ENCODE peak calls at places on chromosomes 12 and 14, in five cellular contexts. One of them, this sample, is unnamed.

GRCh38 chr12:52526511-52526951 is 6.3 kb upstream of the KRT5 start:
- DNase-seq in ascending aorta: no peak
- DNase-seq in small intestine: no peak
- DNase-seq in mesenchymal stem cell: no peak
- DNase-seq in GM23338: no peak
- DNase-seq in this sample: no peak

GRCh38 chr12:90085491-90086274 is 377.0 kb upstream of the ATP2B1 start:
- DNase-seq in mesenchymal stem cell: peak; percentile 49
- DNase-seq in GM23338: no peak
- DNase-seq in ascending aorta: no peak
- DNase-seq in small intestine: no peak
- DNase-seq in this sample: no peak

GRCh38 chr12:105279460-105280056 is 43.6 kb upstream of the APPL2 start:
- DNase-seq in GM23338: peak; percentile 76
- DNase-seq in small intestine: peak; percentile 48
- DNase-seq in ascending aorta: no peak
- DNase-seq in mesenchymal stem cell: no peak
- DNase-seq in this sample: no peak

GRCh38 chr14:105456736-105457703 is 17.6 kb upstream of the CRIP2 start:
- DNase-seq in ascending aorta: no peak
- DNase-seq in mesenchymal stem cell: no peak
- DNase-seq in small intestine: no peak
- DNase-seq in GM23338: no peak
- DNase-seq in this sample: no peak

GRCh38 chr14:55605793-55606192 is 25.8 kb downstream of the KTN1 start:
- DNase-seq in mesenchymal stem cell: no peak
- DNase-seq in ascending aorta: no peak
- DNase-seq in small intestine: no peak
- DNase-seq in GM23338: peak; percentile 63
- DNase-seq in this sample: no peak

GRCh38 chr12:59164991-59165718 is 244.9 kb upstream of the LRIG3 start:
- DNase-seq in small intestine: peak; percentile 40
- DNase-seq in ascending aorta: no peak
- DNase-seq in GM23338: peak; percentile 76
- DNase-seq in mesenchymal stem cell: peak; percentile 55
- DNase-seq in this sample: no peak

GRCh38 chr12:132596016-132596415 is 14.4 kb downstream of the LRCOL1 start:
- DNase-seq in mesenchymal stem cell: peak; percentile 82
- DNase-seq in small intestine: no peak
- DNase-seq in ascending aorta: no peak
- DNase-seq in GM23338: no peak
- DNase-seq in this sample: no peak

GRCh38 chr12:92068441-92068840 is 77.2 kb downstream of the BTG1 start:
- DNase-seq in GM23338: no peak
- DNase-seq in ascending aorta: no peak
- DNase-seq in mesenchymal stem cell: no peak
- DNase-seq in small intestine: peak; percentile 83
- DNase-seq in this sample: no peak

DNA sequence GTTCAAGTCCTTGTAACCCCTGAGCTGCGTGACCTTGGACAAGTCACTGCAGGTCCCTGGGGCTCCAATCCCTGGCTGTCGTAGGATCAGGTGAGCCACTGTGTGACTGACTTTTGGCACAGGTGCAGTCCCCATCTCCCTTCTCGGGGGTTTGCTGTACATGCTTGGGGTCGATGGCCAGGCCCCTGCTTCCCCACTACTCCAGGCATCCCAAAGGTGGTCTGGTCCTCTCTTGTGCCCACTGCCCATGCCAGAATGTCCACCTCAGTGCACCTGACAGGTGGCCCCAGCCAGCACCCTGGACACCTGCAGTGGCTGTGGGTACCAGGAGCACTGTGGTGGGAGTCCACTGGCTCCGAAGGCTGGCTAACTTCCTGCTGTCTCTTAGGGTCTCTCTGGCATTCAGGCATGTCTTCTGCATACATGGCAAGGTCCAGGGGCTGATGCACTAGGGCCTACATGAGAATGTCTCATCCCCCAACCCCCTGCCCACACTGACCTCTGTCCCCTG is 14.7 kb downstream of the FOXN4 start:
- DNase-seq in ascending aorta: no peak
- DNase-seq in small intestine: no peak
- DNase-seq in GM23338: no peak
- DNase-seq in mesenchymal stem cell: no peak
- DNase-seq in this sample: no peak
- H3K4me1 ChIP-seq in ascending aorta: no peaks in the 10 kb centered on the region
- H3K4me1 ChIP-seq in small intestine: no peaks in the 10 kb centered on the region
- H3K4me1 ChIP-seq in GM23338: no peaks in the 10 kb centered on the region
- H3K4me1 ChIP-seq in mesenchymal stem cell: peaks cover 5% of the 10 kb centered on the region
- H3K4me1 ChIP-seq in this sample: peaks cover 11% of the 10 kb centered on the region

DNA sequence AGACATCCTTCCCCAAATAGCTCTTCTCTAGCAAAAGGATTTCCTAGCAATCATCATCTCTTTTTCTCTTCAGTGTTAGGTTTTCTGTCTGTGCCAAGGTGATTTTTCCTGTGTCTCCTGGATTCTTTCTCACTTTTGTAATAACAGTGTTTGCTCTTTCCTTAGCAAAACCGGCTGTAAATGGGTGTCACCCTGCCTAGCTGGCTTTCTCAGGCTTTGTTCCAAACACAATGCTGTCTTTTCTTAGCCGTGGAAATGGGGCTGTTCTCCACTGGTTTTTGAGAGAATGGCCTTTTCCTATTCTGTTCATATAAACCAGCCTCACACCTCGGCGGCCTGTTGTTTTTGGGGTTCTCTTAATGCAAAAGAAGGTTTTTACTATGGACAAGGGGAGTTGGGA is 21.9 kb downstream of the JDP2 start:
- DNase-seq in mesenchymal stem cell: no peak
- DNase-seq in GM23338: no peak
- DNase-seq in small intestine: no peak
- DNase-seq in ascending aorta: no peak
- DNase-seq in this sample: no peak
- H3K4me1 ChIP-seq in mesenchymal stem cell: peaks cover 41% of the 10 kb centered on the region
- H3K4me1 ChIP-seq in GM23338: peaks cover 19% of the 10 kb centered on the region
- H3K4me1 ChIP-seq in small intestine: peaks cover 12% of the 10 kb centered on the region
- H3K4me1 ChIP-seq in ascending aorta: peaks cover 37% of the 10 kb centered on the region
- H3K4me1 ChIP-seq in this sample: peaks cover 67% of the 10 kb centered on the region

GRCh38 chr12:3631272-3631637 is 121.7 kb downstream of the CRACR2A start:
- DNase-seq in ascending aorta: no peak
- DNase-seq in small intestine: no peak
- DNase-seq in mesenchymal stem cell: no peak
- DNase-seq in GM23338: no peak
- DNase-seq in this sample: no peak
- H3K4me1 ChIP-seq in ascending aorta: no peaks in the 10 kb centered on the region
- H3K4me1 ChIP-seq in small intestine: no peaks in the 10 kb centered on the region
- H3K4me1 ChIP-seq in mesenchymal stem cell: no peaks in the 10 kb centered on the region
- H3K4me1 ChIP-seq in GM23338: no peaks in the 10 kb centered on the region
- H3K4me1 ChIP-seq in this sample: no peaks in the 10 kb centered on the region

DNA sequence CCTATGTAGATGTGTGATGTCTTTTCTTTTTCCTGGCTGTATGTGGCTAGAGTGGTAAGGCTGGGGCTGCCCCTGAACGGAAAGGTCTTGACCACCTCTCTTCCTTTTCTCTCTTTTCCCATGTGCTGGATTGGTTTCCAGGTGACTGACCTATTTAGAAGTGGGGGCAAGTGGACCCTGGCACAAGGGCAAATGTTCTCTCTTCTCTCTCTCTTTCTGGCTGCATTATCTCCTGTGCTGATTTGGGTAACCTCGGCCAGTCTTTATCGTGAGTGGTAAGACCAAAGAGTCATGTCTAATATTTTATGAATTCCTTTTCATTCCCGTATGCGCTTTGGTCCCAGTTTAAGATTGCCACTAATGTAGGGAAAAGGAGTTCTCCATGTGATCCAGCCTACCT is 16.2 kb downstream of the ZNF664 start:
- DNase-seq in GM23338: no peak
- DNase-seq in mesenchymal stem cell: no peak
- DNase-seq in small intestine: no peak
- DNase-seq in ascending aorta: no peak
- DNase-seq in this sample: no peak
- H3K4me1 ChIP-seq in GM23338: no peaks in the 10 kb centered on the region
- H3K4me1 ChIP-seq in mesenchymal stem cell: no peaks in the 10 kb centered on the region
- H3K4me1 ChIP-seq in small intestine: peaks cover 9% of the 10 kb centered on the region
- H3K4me1 ChIP-seq in ascending aorta: no peaks in the 10 kb centered on the region
- H3K4me1 ChIP-seq in this sample: no peaks in the 10 kb centered on the region

DNA sequence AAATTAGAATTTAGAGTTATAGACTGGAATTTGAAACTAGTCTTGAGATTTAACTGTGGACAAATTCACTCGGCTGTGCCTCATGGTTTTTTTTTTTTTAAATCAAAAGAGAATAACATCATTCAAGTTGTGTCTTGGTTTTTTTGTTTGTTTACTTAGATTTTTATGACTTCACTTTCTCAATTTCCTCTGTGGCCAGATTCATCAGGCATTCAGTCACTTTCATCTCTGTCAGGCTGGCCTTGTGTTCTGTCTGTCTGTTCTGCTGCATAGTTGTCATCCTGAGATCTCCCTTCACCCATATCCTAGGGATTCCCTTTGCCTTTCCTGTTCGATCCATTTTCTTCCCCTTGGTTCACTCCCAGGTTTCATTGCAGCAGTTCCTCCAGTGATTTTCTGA is 10.0 kb downstream of the MARK3 start:
- DNase-seq in ascending aorta: no peak
- DNase-seq in mesenchymal stem cell: peak; percentile 76
- DNase-seq in small intestine: no peak
- DNase-seq in GM23338: no peak
- DNase-seq in this sample: no peak
- H3K4me1 ChIP-seq in ascending aorta: no peaks in the 10 kb centered on the region
- H3K4me1 ChIP-seq in mesenchymal stem cell: peaks cover 8% of the 10 kb centered on the region
- H3K4me1 ChIP-seq in small intestine: peaks cover 18% of the 10 kb centered on the region
- H3K4me1 ChIP-seq in GM23338: no peaks in the 10 kb centered on the region
- H3K4me1 ChIP-seq in this sample: peaks cover 74% of the 10 kb centered on the region

GRCh38 chr14:51447411-51447810 is 204.3 kb upstream of the FRMD6 start:
- DNase-seq in ascending aorta: no peak
- DNase-seq in GM23338: no peak
- DNase-seq in small intestine: no peak
- DNase-seq in mesenchymal stem cell: no peak
- DNase-seq in this sample: no peak

GRCh38 chr14:51445001-51445390 is 204.9 kb downstream of the TMX1 start:
- DNase-seq in small intestine: no peak
- DNase-seq in GM23338: no peak
- DNase-seq in mesenchymal stem cell: no peak
- DNase-seq in ascending aorta: no peak
- DNase-seq in this sample: no peak

GRCh38 chr14:51444381-51445000 is 204.4 kb downstream of the TMX1 start:
- DNase-seq in mesenchymal stem cell: no peak
- DNase-seq in ascending aorta: no peak
- DNase-seq in small intestine: no peak
- DNase-seq in GM23338: no peak
- DNase-seq in this sample: no peak

GRCh38 chr14:51448831-51449665 is 202.7 kb upstream of the FRMD6 start:
- DNase-seq in GM23338: no peak
- DNase-seq in mesenchymal stem cell: peak; percentile 49
- DNase-seq in small intestine: peak; percentile 1
- DNase-seq in ascending aorta: no peak
- DNase-seq in this sample: peak; percentile 6

DNA sequence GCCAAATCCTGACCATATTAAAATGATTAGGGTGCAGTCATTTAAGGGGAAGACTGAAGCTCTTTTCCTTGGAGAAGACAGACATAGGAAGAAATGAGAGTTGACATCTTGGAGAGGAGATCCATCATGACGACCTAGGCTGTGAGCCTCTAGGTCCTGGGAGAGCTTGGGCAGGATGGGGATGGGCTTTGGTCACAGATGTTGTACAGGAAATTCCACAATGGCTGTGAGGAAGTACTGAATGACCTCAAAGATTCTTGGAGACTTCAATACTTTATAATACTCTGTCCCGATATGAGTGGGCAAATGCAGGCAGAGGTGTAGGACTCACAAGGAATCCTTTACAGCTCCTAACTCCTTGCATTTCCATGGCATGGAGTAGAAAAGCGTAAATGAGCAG is 204.9 kb upstream of the FRMD6 start:
- DNase-seq in mesenchymal stem cell: no peak
- DNase-seq in ascending aorta: no peak
- DNase-seq in small intestine: no peak
- DNase-seq in GM23338: no peak
- DNase-seq in this sample: no peak
- H3K4me1 ChIP-seq in mesenchymal stem cell: peaks cover 8% of the 10 kb centered on the region
- H3K4me1 ChIP-seq in ascending aorta: peaks cover 3% of the 10 kb centered on the region
- H3K4me1 ChIP-seq in small intestine: no peaks in the 10 kb centered on the region
- H3K4me1 ChIP-seq in GM23338: no peaks in the 10 kb centered on the region
- H3K4me1 ChIP-seq in this sample: peaks cover 33% of the 10 kb centered on the region

DNA sequence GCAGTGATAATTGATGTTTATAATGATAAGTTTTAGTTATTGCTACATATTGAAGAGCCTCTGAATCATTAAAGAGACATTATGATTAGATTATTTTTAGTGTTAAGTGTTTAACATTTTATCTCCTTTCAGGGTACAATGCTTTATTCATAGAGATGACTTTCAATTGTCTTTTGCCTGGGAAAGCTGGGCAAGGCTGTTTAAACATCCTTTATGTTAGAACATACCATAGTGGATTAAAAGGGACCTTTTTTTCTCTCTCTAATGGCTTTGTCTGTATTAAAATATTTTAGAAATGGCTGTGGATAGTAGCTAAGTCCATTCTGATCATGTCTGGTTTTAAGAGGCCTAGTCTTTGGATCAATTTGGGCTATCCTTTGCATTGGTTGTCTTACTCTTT is 427.5 kb upstream of the MIS18BP1 start:
- DNase-seq in GM23338: no peak
- DNase-seq in small intestine: no peak
- DNase-seq in mesenchymal stem cell: no peak
- DNase-seq in ascending aorta: no peak
- DNase-seq in this sample: no peak
- H3K4me1 ChIP-seq in GM23338: no peaks in the 10 kb centered on the region
- H3K4me1 ChIP-seq in small intestine: no peaks in the 10 kb centered on the region
- H3K4me1 ChIP-seq in mesenchymal stem cell: no peaks in the 10 kb centered on the region
- H3K4me1 ChIP-seq in ascending aorta: no peaks in the 10 kb centered on the region
- H3K4me1 ChIP-seq in this sample: no peaks in the 10 kb centered on the region

DNA sequence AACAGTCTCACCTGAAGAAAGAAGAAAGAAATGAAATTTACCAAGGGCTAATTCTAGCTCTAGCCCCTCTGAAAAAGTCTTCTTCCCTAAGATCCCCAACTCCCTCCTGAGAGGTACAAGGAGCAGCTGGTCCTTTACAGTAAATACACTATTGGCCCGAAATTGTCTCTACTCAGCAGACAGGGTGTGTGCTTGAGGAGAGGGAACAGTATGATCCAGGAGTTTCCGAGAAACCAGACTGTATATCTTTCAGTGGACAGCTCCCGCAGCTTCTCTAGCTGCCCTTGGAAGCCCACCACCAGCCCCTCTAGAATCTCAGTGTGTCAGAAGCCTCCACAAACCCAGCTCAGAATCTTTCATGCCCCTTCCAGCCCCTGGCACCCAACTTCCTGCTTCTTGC is 8.1 kb downstream of the GPR84 start:
- DNase-seq in GM23338: no peak
- DNase-seq in mesenchymal stem cell: peak; percentile 15
- DNase-seq in small intestine: no peak
- DNase-seq in ascending aorta: no peak
- DNase-seq in this sample: no peak
- H3K4me1 ChIP-seq in GM23338: peaks cover 74% of the 10 kb centered on the region
- H3K4me1 ChIP-seq in mesenchymal stem cell: peaks cover 37% of the 10 kb centered on the region
- H3K4me1 ChIP-seq in small intestine: no peaks in the 10 kb centered on the region
- H3K4me1 ChIP-seq in ascending aorta: peaks cover 6% of the 10 kb centered on the region
- H3K4me1 ChIP-seq in this sample: peaks cover 8% of the 10 kb centered on the region

This sample was measured in thoracic aorta.